ENCODE peak calls at places on chromosomes 7 and 10, in five cellular contexts. One of them, this sample, is unnamed.

GRCh38 chr7:94088560-94088959 is 84.4 kb upstream of the BET1 start:
- DNase-seq in HFFc6: no peak
- DNase-seq in NCI-H2029: no peak
- DNase-seq in NCI-H1048: no peak
- DNase-seq in RPMI7951: peak
- DNase-seq in this sample: no peak

GRCh38 chr7:45591101-45591906 is 17.1 kb downstream of the ADCY1 start:
- DNase-seq in NCI-H1048: no peak
- DNase-seq in RPMI7951: no peak
- DNase-seq in NCI-H2029: no peak
- DNase-seq in HFFc6: no peak
- DNase-seq in this sample: no peak

GRCh38 chr7:153524070-153524601 is 528.1 kb upstream of the DPP6 start:
- DNase-seq in NCI-H2029: no peak
- DNase-seq in NCI-H1048: no peak
- DNase-seq in RPMI7951: no peak
- DNase-seq in HFFc6: no peak
- DNase-seq in this sample: no peak

GRCh38 chr10:131354380-131354779 is 42.9 kb upstream of the TCERG1L start:
- DNase-seq in NCI-H1048: no peak
- DNase-seq in NCI-H2029: no peak
- DNase-seq in HFFc6: no peak
- DNase-seq in RPMI7951: no peak
- DNase-seq in this sample: no peak

GRCh38 chr10:51180141-51180540 is 105.9 kb downstream of the PRKG1 start:
- DNase-seq in NCI-H1048: no peak
- DNase-seq in HFFc6: no peak
- DNase-seq in NCI-H2029: no peak
- DNase-seq in RPMI7951: no peak
- DNase-seq in this sample: no peak

GRCh38 chr7:22433710-22434460 is 66.1 kb downstream of the STEAP1B start:
- DNase-seq in NCI-H1048: no peak
- DNase-seq in HFFc6: peak
- DNase-seq in RPMI7951: peak
- DNase-seq in NCI-H2029: peak
- DNase-seq in this sample: peak

GRCh38 chr7:150937848-150938561 is 40.1 kb downstream of the KCNH2 start:
- DNase-seq in NCI-H2029: peak
- DNase-seq in HFFc6: peak
- DNase-seq in RPMI7951: peak
- DNase-seq in NCI-H1048: no peak
- DNase-seq in this sample: peak

GRCh38 chr7:73974948-73975926 is 52.7 kb upstream of the ELN start:
- DNase-seq in NCI-H2029: no peak
- DNase-seq in HFFc6: no peak
- DNase-seq in RPMI7951: no peak
- DNase-seq in NCI-H1048: no peak
- DNase-seq in this sample: no peak

GRCh38 chr10:63720689-63721088 is 199.5 kb downstream of the REEP3 start:
- DNase-seq in NCI-H1048: no peak
- DNase-seq in RPMI7951: no peak
- DNase-seq in NCI-H2029: no peak
- DNase-seq in HFFc6: no peak
- DNase-seq in this sample: no peak

GRCh38 chr7:42624471-42624870 is 287.4 kb downstream of the C7orf25 start:
- DNase-seq in RPMI7951: peak
- DNase-seq in HFFc6: no peak
- DNase-seq in NCI-H2029: no peak
- DNase-seq in NCI-H1048: no peak
- DNase-seq in this sample: peak

GRCh38 chr7:130896051-130896881 is 162.3 kb upstream of the KLF14 start:
- DNase-seq in NCI-H1048: no peak
- DNase-seq in NCI-H2029: no peak
- DNase-seq in HFFc6: peak
- DNase-seq in RPMI7951: no peak
- DNase-seq in this sample: peak

GRCh38 chr7:68313806-68314205 is 1284.5 kb upstream of the AUTS2 start:
- DNase-seq in HFFc6: no peak
- DNase-seq in NCI-H2029: peak
- DNase-seq in RPMI7951: no peak
- DNase-seq in NCI-H1048: no peak
- DNase-seq in this sample: peak

GRCh38 chr7:44216521-44217030 is 15.8 kb downstream of the YKT6 start:
- DNase-seq in HFFc6: no peak
- DNase-seq in NCI-H1048: no peak
- DNase-seq in RPMI7951: peak
- DNase-seq in NCI-H2029: no peak
- DNase-seq in this sample: no peak

GRCh38 chr10:4003348-4003973 is 218.5 kb upstream of the KLF6 start:
- DNase-seq in NCI-H1048: no peak
- DNase-seq in NCI-H2029: no peak
- DNase-seq in RPMI7951: no peak
- DNase-seq in HFFc6: no peak
- DNase-seq in this sample: no peak

GRCh38 chr10:119831656-119832055 is 41.0 kb downstream of the MCMBP start:
- DNase-seq in NCI-H2029: no peak
- DNase-seq in HFFc6: no peak
- DNase-seq in RPMI7951: peak
- DNase-seq in NCI-H1048: no peak
- DNase-seq in this sample: no peak

GRCh38 chr10:96370575-96371157 is 11.9 kb upstream of the OPALIN start:
- DNase-seq in NCI-H2029: peak
- DNase-seq in NCI-H1048: no peak
- DNase-seq in HFFc6: peak
- DNase-seq in RPMI7951: peak
- DNase-seq in this sample: peak

GRCh38 chr7:106206826-106207541 is 77.8 kb downstream of the NAMPT start:
- DNase-seq in NCI-H2029: no peak
- DNase-seq in NCI-H1048: no peak
- DNase-seq in RPMI7951: no peak
- DNase-seq in HFFc6: no peak
- DNase-seq in this sample: no peak

This sample was measured in A172.